ENCODE peak calls at places on chromosomes 11 and 22, in eight cellular contexts. X is hepatocyte, L is HepG2, G is NB4, R is foreskin fibroblast, J is GM13976, A is OCI-LY7, M is prostate gland. P is an unnamed sample.

GRCh38 chr11:10317776-10318526 is 13.1 kb downstream of the ADM start:
- DNase-seq in M (no peak), R (no peak), L (no peak), J (peak), A (peak), G (no peak), X (no peak), P (no peak)

GRCh38 chr11:44813401-44813800 is 86.6 kb downstream of the TSPAN18 start:
- DNase-seq in G (peak), X (no peak), R (no peak), A (no peak), J (no peak), M (no peak), L (no peak), P (peak)

GRCh38 chr11:35177370-35177769 is 38.4 kb downstream of the CD44 start:
- DNase-seq in X (no peak), A (no peak), R (no peak), M (no peak), J (no peak), G (no peak), L (no peak), P (no peak)

GRCh38 chr11:111512296-111513239 is at the start of gene BTG4:
- DNase-seq in G (no peak), M (no peak), L (no peak), R (peak), X (peak), J (peak), A (no peak), P (no peak)

GRCh38 chr11:16840951-16841350 is 102.5 kb downstream of the C11orf58 start:
- DNase-seq in M (no peak), A (no peak), J (no peak), R (no peak), X (no peak), G (no peak), L (no peak), P (no peak)

GRCh38 chr22:19855504-19856409 is 1.1 kb upstream of the GNB1L start:
- DNase-seq in J (peak), G (peak), M (no peak), R (peak), X (peak), A (peak), L (peak), P (peak)

GRCh38 chr11:1936781-1937615 is 10.1 kb upstream of the MRPL23 start:
- DNase-seq in X (no peak), A (no peak), M (no peak), R (no peak), J (no peak), G (no peak), L (no peak), P (no peak)

GRCh38 chr22:29031236-29031982 is 30.2 kb downstream of the C22orf31 start:
- DNase-seq in R (peak), A (no peak), G (no peak), L (peak), M (peak), X (peak), J (peak), P (peak)

GRCh38 chr22:28341001-28341400 is 338.6 kb downstream of the TTC28 start:
- DNase-seq in A (no peak), G (no peak), X (no peak), R (peak), L (no peak), J (no peak), M (no peak), P (no peak)

GRCh38 chr11:47550288-47551052 is 2.5 kb downstream of the CELF1 start:
- DNase-seq in G (peak), R (no peak), M (no peak), J (no peak), A (peak), L (no peak), X (no peak), P (no peak)

GRCh38 chr11:47552581-47553416 is at the start of gene CELF1:
- DNase-seq in M (peak), J (peak), R (peak), G (peak), X (peak), A (peak), L (peak), P (peak)

GRCh38 chr11:47551086-47551485 is 1.8 kb downstream of the CELF1 start:
- DNase-seq in X (peak), L (peak), J (peak), A (peak), M (no peak), G (peak), R (peak), P (no peak)

GRCh38 chr11:47552086-47552580 is 799 bp downstream of the CELF1 start:
- DNase-seq in G (peak), L (peak), X (peak), M (no peak), J (no peak), R (peak), A (peak), P (no peak)

GRCh38 chr11:47553417-47553746 is 450 bp upstream of the CELF1 start:
- DNase-seq in M (no peak), G (no peak), J (no peak), R (peak), X (no peak), A (no peak), L (no peak), P (no peak)
- TF ChIP-seq CTCF in M (no peak), G (no peak), J (no peak), R (peak), X (no peak), A (peak), L (no peak), P (no peak)

GRCh38 chr22:45507798-45508197 is 5.1 kb downstream of the FBLN1 start:
- DNase-seq in G (no peak), A (no peak), M (no peak), X (no peak), L (no peak), R (no peak), J (no peak), P (no peak)

GRCh38 chr22:45503816-45504702 is 1.4 kb downstream of the FBLN1 start:
- DNase-seq in G (peak), R (peak), M (no peak), A (no peak), J (peak), X (peak), L (no peak), P (no peak)

GRCh38 chr22:45506961-45507360 is 4.3 kb downstream of the FBLN1 start:
- DNase-seq in R (peak), A (no peak), G (no peak), X (no peak), L (no peak), J (no peak), M (no peak), P (no peak)

GRCh38 chr22:45504703-45505341 is 2.1 kb downstream of the FBLN1 start:
- DNase-seq in X (peak), R (peak), A (no peak), L (no peak), J (peak), M (no peak), G (peak), P (no peak)

DNA sequence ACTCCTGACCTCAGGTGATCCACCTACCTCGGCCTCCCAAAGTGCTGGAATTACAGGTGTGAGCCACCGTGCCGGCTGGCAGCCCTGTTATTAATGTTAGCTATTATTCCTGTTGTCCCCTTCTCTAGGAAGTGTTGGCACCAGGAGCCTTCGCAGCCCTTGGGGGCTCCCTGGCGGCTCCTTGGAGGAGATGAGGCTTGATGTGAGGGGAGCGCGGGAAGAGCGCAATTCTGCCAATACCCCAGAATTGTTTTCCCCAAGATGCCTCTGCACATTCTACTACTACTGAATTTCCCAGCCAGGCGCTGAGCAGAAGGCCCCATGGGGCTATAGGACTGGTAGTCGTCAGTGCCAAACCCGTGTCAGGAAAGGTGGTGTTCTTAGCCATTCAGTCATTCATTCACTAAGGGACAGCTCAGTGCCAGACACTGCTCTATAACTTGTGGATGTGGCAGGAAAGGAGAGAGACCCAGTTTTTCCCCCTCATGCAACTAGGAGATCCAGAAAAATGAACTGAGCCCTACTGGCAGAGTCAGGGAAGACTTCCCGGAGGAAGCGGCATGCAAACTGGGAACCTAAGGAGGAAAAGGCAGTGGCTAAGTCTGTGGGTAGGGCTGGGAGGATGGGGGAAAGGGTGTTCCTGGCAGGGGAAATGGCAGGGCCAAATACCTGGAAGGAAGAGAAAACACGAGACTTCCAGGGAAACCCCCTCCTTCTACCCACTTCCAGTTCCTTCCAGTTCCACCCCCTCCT is 3.5 kb downstream of the FBLN1 start:
- DNase-seq in X (no peak), M (no peak), A (no peak), L (no peak), G (no peak), R (no peak), J (no peak), P (no peak)
- TF ChIP-seq CTCF in X (no peak), M (no peak), A (no peak), L (no peak), G (no peak), R (no peak), J (no peak), P (no peak)

DNA sequence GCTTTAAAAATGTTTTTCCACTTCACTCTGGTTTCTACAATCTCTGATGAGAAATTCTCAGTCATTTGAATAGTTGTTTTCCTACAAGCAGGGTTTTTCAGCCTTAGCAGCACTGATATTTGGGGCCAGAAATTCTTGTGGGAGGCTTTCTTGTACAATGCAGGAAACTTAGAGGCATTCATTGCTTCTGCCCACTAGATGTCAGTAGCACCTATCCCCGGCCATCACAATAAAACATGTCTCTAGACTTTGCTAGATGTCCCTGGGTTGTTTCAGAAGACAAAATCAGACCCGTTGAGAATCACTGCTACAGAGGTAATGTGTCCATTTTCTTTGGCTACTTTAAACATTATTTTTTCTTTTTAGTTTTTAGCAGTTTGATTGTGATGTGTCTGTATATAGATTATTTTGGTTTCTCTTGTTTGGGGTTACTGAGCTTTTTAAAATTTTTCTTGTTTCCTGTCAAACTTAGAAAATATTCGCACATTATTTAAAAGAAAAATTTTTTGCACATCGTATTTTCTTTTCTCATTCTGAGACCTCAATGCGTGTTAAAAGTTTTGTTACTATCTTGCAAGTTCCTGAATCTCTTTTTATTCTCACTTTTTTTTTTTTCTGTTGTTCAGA is 60.8 kb upstream of the CCDC179 start:
- DNase-seq in J (peak), X (peak), L (peak), R (peak), G (peak), M (peak), A (peak), P (no peak)
- TF ChIP-seq CTCF in J (peak), X (peak), L (peak), R (peak), G (peak), M (peak), A (peak), P (no peak)

GRCh38 chr22:49634006-49634772 is 193.5 kb downstream of the BRD1 start:
- DNase-seq in J (no peak), M (no peak), A (no peak), G (no peak), X (no peak), R (no peak), L (no peak), P (no peak)

GRCh38 chr22:49630448-49630946 is 197.2 kb downstream of the BRD1 start:
- DNase-seq in J (no peak), L (no peak), M (no peak), R (no peak), X (no peak), A (no peak), G (no peak), P (no peak)

GRCh38 chr22:49633010-49633324 is 194.7 kb downstream of the BRD1 start:
- DNase-seq in G (no peak), X (no peak), A (no peak), R (no peak), J (no peak), M (no peak), L (no peak), P (no peak)

GRCh38 chr22:49629586-49630447 is 197.9 kb downstream of the BRD1 start:
- DNase-seq in A (no peak), G (no peak), R (no peak), J (no peak), M (no peak), L (no peak), X (peak), P (no peak)

DNA sequence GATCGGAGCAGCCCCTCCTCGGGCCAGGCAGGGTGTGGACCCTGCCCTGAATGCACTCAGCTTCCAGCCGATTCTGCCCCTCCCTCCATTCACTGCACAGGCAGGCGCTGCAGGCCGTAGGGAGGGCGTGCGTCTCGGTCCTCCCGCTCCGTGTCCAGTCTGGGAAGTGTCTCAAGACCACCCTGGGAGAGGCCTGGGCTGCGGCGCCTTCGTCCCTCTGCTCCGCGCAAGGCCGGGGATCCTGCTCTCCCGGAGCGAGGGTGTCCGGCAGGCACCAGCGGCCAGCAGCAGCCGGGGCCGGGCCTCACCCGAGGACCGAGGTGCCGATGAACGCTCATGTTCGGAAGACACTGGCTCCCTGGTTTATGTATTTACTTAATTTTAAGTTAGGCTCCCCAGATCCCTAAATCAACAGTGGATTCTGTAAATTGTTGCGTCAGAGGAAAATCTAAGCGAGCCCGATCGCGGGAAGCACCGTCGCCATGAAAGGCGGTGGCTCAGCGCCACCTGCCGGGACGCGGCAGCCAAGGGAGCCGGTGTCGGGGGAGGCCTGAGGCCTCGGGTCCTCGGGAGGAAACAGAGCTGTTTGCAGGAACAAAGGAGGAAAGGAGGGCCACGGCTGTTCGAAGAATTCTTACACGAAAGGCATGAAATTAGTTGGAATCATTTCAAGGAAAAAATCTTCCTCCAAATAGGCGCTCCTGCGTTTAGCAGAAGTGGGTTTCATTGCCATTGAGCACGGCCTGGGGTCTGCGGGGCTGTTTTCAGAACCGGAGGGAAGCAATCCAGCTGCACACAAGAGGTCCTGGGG is 195.3 kb downstream of the BRD1 start:
- DNase-seq in L (peak), M (peak), R (peak), A (no peak), G (peak), J (peak), X (peak), P (peak)
- TF ChIP-seq CTCF in L (peak), M (peak), R (peak), A (no peak), G (peak), J (peak), X (peak), P (peak)

GRCh38 chr22:36629320-36629719 is 74.2 kb downstream of the CACNG2 start:
- DNase-seq in J (no peak), L (no peak), M (no peak), R (no peak), A (no peak), X (no peak), G (no peak), P (no peak)
- TF ChIP-seq CTCF in J (no peak), L (no peak), M (no peak), R (no peak), A (no peak), X (no peak), G (no peak), P (no peak)

GRCh38 chr11:113014731-113015455 is 53.7 kb downstream of the NCAM1 start:
- DNase-seq in R (peak), A (no peak), G (peak), L (no peak), M (peak), X (peak), J (no peak), P (no peak)
- TF ChIP-seq CTCF in R (no peak), A (no peak), G (no peak), L (no peak), M (no peak), X (no peak), J (no peak), P (no peak)

P was measured in lung.